ENCODE peak calls at places on chromosomes 4 and X, in four cellular contexts. One of them, this sample, is unnamed.

GRCh38 chr4:26076000-26076587 is 162.1 kb downstream of the SMIM20 start:
- DNase-seq in activated CD8-positive, alpha-beta T cell treated with anti-CD3 and anti-CD28 coated beads for 36 hours: peak
- DNase-seq in activated CD4-positive, CD25-positive, alpha-beta regulatory T cell: no peak
- DNase-seq in occipital lobe: no peak
- DNase-seq in this sample: no peak

GRCh38 chrX:47390676-47391234 is 20.4 kb downstream of the ZNF157 start:
- DNase-seq in activated CD8-positive, alpha-beta T cell treated with anti-CD3 and anti-CD28 coated beads for 36 hours: no peak
- DNase-seq in activated CD4-positive, CD25-positive, alpha-beta regulatory T cell: no peak
- DNase-seq in occipital lobe: no peak
- DNase-seq in this sample: no peak

GRCh38 chrX:133185938-133186337 is 32.2 kb downstream of the TFDP3 start:
- DNase-seq in activated CD8-positive, alpha-beta T cell treated with anti-CD3 and anti-CD28 coated beads for 36 hours: no peak
- DNase-seq in activated CD4-positive, CD25-positive, alpha-beta regulatory T cell: no peak
- DNase-seq in occipital lobe: no peak
- DNase-seq in this sample: no peak

GRCh38 chr4:173697840-173698239 is 167.8 kb upstream of the HAND2 start:
- DNase-seq in activated CD8-positive, alpha-beta T cell treated with anti-CD3 and anti-CD28 coated beads for 36 hours: no peak
- DNase-seq in activated CD4-positive, CD25-positive, alpha-beta regulatory T cell: no peak
- DNase-seq in occipital lobe: no peak
- DNase-seq in this sample: no peak

GRCh38 chr4:7519638-7520373 is 85.1 kb upstream of the PSAPL1 start:
- DNase-seq in activated CD8-positive, alpha-beta T cell treated with anti-CD3 and anti-CD28 coated beads for 36 hours: no peak
- DNase-seq in activated CD4-positive, CD25-positive, alpha-beta regulatory T cell: no peak
- DNase-seq in occipital lobe: no peak
- DNase-seq in this sample: no peak

GRCh38 chr4:6422866-6423265 is 49.5 kb downstream of the PPP2R2C start:
- DNase-seq in activated CD8-positive, alpha-beta T cell treated with anti-CD3 and anti-CD28 coated beads for 36 hours: no peak
- DNase-seq in activated CD4-positive, CD25-positive, alpha-beta regulatory T cell: no peak
- DNase-seq in occipital lobe: no peak
- DNase-seq in this sample: no peak

GRCh38 chrX:96682516-96682915 is 2.1 kb upstream of the DIAPH2 start:
- DNase-seq in activated CD8-positive, alpha-beta T cell treated with anti-CD3 and anti-CD28 coated beads for 36 hours: no peak
- DNase-seq in activated CD4-positive, CD25-positive, alpha-beta regulatory T cell: no peak
- DNase-seq in occipital lobe: no peak
- DNase-seq in this sample: no peak

GRCh38 chr4:103786014-103786413 is 66.2 kb upstream of the TACR3 start:
- DNase-seq in activated CD8-positive, alpha-beta T cell treated with anti-CD3 and anti-CD28 coated beads for 36 hours: no peak
- DNase-seq in activated CD4-positive, CD25-positive, alpha-beta regulatory T cell: no peak
- DNase-seq in occipital lobe: no peak
- DNase-seq in this sample: no peak

GRCh38 chr4:144985536-144985935 is 112.5 kb downstream of the ANAPC10 start:
- DNase-seq in activated CD8-positive, alpha-beta T cell treated with anti-CD3 and anti-CD28 coated beads for 36 hours: no peak
- DNase-seq in activated CD4-positive, CD25-positive, alpha-beta regulatory T cell: no peak
- DNase-seq in occipital lobe: no peak
- DNase-seq in this sample: no peak

This sample was measured in hypothalamus.